ENCODE peak calls at places on chromosomes 11 and 22, in seven cellular contexts. A is CD8-positive, alpha-beta memory T cell; L is IMR-90; M is GM23338; Q is PC-9; E is CD8-positive, alpha-beta T cell; T is testis. V is an unnamed sample.

GRCh38 chr22:39232246-39232645 is 12.5 kb downstream of the PDGFB start:
- DNase-seq in M (no peak), A (no peak), Q (no peak), E (no peak), T (no peak), L (no peak), V (no peak)

GRCh38 chr11:40384991-40385390 is 1074.5 kb downstream of the LRRC4C start:
- DNase-seq in L (peak; percentile 79), E (no peak), A (no peak), M (no peak), Q (no peak), T (no peak), V (no peak)

GRCh38 chr22:30858976-30859713 is 109.4 kb downstream of the MORC2 start:
- DNase-seq in M (no peak), L (no peak), E (no peak), A (no peak), T (peak; percentile 2), Q (no peak), V (no peak)

GRCh38 chr22:49788492-49788891 is 39.2 kb downstream of the BRD1 start:
- DNase-seq in M (no peak), T (peak; percentile 58), Q (no peak), E (no peak), L (no peak), A (no peak), V (peak; percentile 53)

GRCh38 chr11:60699282-60699681 is at the start of gene MS4A8:
- DNase-seq in Q (no peak), T (no peak), A (no peak), M (no peak), L (no peak), E (no peak), V (no peak)

GRCh38 chr11:107840120-107840479 is 18.5 kb downstream of the SLC35F2 start:
- DNase-seq in A (no peak), L (no peak), M (no peak), T (no peak), E (no peak), Q (no peak), V (no peak)

GRCh38 chr11:85406841-85407240 is 220.3 kb downstream of the DLG2 start:
- DNase-seq in Q (no peak), A (no peak), L (no peak), T (no peak), M (no peak), E (no peak), V (no peak)

GRCh38 chr11:41497974-41498373 is 38.5 kb upstream of the LRRC4C start:
- DNase-seq in T (no peak), Q (no peak), M (peak; percentile 79), E (no peak), L (no peak), A (no peak), V (no peak)

GRCh38 chr11:106302416-106302815 is 225.0 kb downstream of the AASDHPPT start:
- DNase-seq in T (no peak), L (no peak), E (no peak), Q (no peak), M (no peak), A (no peak), V (no peak)

GRCh38 chr11:94740975-94741707 is 27.0 kb upstream of the AMOTL1 start:
- DNase-seq in E (no peak), Q (peak; percentile 79), T (peak; percentile 15), A (no peak), L (peak; percentile 69), M (peak; percentile 87), V (peak; percentile 39)

GRCh38 chr11:108597736-108598355 is 4.3 kb upstream of the EXPH5 start:
- DNase-seq in T (no peak), L (no peak), E (no peak), M (no peak), A (no peak), Q (no peak), V (no peak)

GRCh38 chr11:107182983-107183382 is 164.7 kb upstream of the GUCY1A2 start:
- DNase-seq in E (no peak), M (no peak), A (no peak), Q (no peak), L (no peak), T (no peak), V (no peak)

GRCh38 chr22:20965104-20965887 is 1.8 kb upstream of the AIFM3 start:
- DNase-seq in E (no peak), A (no peak), L (no peak), Q (no peak), T (no peak), M (no peak), V (no peak)

GRCh38 chr11:3859373-3859881 is 4.0 kb downstream of the STIM1 start:
- DNase-seq in M (peak; percentile 42), L (no peak), Q (no peak), E (no peak), A (no peak), T (peak; percentile 49), V (no peak)

GRCh38 chr11:108975641-108976071 is 310.8 kb downstream of the DDX10 start:
- DNase-seq in M (no peak), L (no peak), T (no peak), Q (peak; percentile 19), A (no peak), E (no peak), V (no peak)

GRCh38 chr11:65786786-65787636 is at the start of gene OVOL1:
- DNase-seq in A (peak; percentile 28), L (no peak), E (peak; percentile 23), M (peak; percentile 87), Q (peak; percentile 87), T (peak; percentile 36), V (no peak)

GRCh38 chr11:30860970-30861369 is 274.8 kb upstream of the MPPED2 start:
- DNase-seq in A (no peak), E (no peak), M (peak; percentile 26), T (no peak), Q (no peak), L (no peak), V (no peak)

GRCh38 chr11:117315285-117316196 is 515 bp downstream of the BACE1 start:
- DNase-seq in T (no peak), L (no peak), E (peak; percentile 30), M (peak; percentile 25), A (peak; percentile 10), Q (no peak), V (no peak)

GRCh38 chr22:29458551-29458950 is 20.2 kb downstream of the RFPL1 start:
- DNase-seq in A (no peak), L (no peak), M (no peak), Q (no peak), T (no peak), E (no peak), V (no peak)

GRCh38 chr22:17436382-17436951 is 67.2 kb downstream of the CECR2 start:
- DNase-seq in L (no peak), Q (no peak), A (no peak), T (no peak), M (peak; percentile 31), E (no peak), V (no peak)

GRCh38 chr11:76380161-76380976 is 563 bp downstream of the THAP12 start:
- DNase-seq in M (peak; percentile 50), L (peak; percentile 13), T (peak; percentile 54), E (peak; percentile 44), Q (no peak), A (peak; percentile 50), V (no peak)

GRCh38 chr22:30566125-30566524 is 8.3 kb downstream of the GAL3ST1 start:
- DNase-seq in A (no peak), T (no peak), M (no peak), Q (no peak), L (no peak), E (no peak), V (no peak)

GRCh38 chr22:48084041-48084748 is 1321.7 kb downstream of the TBC1D22A start:
- DNase-seq in E (no peak), Q (no peak), A (peak; percentile 10), T (no peak), M (no peak), L (no peak), V (no peak)

GRCh38 chr22:33601062-33601461 is 319.2 kb downstream of the LARGE1 start:
- DNase-seq in L (no peak), A (no peak), M (no peak), Q (no peak), T (no peak), E (no peak), V (no peak)

GRCh38 chr22:40417041-40417440 is 46.6 kb downstream of the SGSM3 start:
- DNase-seq in L (no peak), T (no peak), A (no peak), Q (no peak), M (no peak), E (no peak), V (no peak)

GRCh38 chr22:37931893-37932389 is 21.5 kb downstream of the C22orf23 start:
- DNase-seq in A (no peak), L (no peak), M (no peak), E (no peak), Q (no peak), T (peak; percentile 75), V (no peak)

GRCh38 chr22:48755332-48755949 is 1072.2 kb downstream of the BRD1 start:
- DNase-seq in Q (no peak), T (peak; percentile 9), A (no peak), M (no peak), E (no peak), L (no peak), V (no peak)

GRCh38 chr11:44789466-44789865 is 62.7 kb downstream of the TSPAN18 start:
- DNase-seq in T (no peak), E (no peak), Q (no peak), M (no peak), A (no peak), L (no peak), V (no peak)
- H3K4me1 ChIP-seq in T (no peaks in the 10 kb centered on the region), E (no peaks in the 10 kb centered on the region), Q (no peaks in the 10 kb centered on the region), M (peaks cover 25% of the 10 kb centered on the region), A (no peaks in the 10 kb centered on the region), L (peaks cover 3% of the 10 kb centered on the region), V (no peaks in the 10 kb centered on the region)

GRCh38 chr22:41826430-41827383 is 6.2 kb upstream of the SREBF2 start:
- DNase-seq in A (no peak), Q (no peak), T (no peak), M (no peak), E (no peak), L (no peak), V (no peak)
- H3K4me1 ChIP-seq in A (peaks cover 2% of the 10 kb centered on the region), Q (peaks cover 14% of the 10 kb centered on the region), T (peaks cover 22% of the 10 kb centered on the region), M (peaks cover 18% of the 10 kb centered on the region), E (no peaks in the 10 kb centered on the region), L (peaks cover 20% of the 10 kb centered on the region), V (peaks cover 7% of the 10 kb centered on the region)

GRCh38 chr11:75314771-75315438 is 36.6 kb downstream of the ARRB1 start:
- DNase-seq in E (no peak), T (no peak), M (no peak), A (no peak), L (no peak), Q (no peak), V (no peak)
- H3K4me1 ChIP-seq in E (peaks cover 7% of the 10 kb centered on the region), T (peaks cover 43% of the 10 kb centered on the region), M (peaks cover 1% of the 10 kb centered on the region), A (peaks cover 6% of the 10 kb centered on the region), L (peaks cover 13% of the 10 kb centered on the region), Q (no peaks in the 10 kb centered on the region), V (peaks cover 13% of the 10 kb centered on the region)

DNA sequence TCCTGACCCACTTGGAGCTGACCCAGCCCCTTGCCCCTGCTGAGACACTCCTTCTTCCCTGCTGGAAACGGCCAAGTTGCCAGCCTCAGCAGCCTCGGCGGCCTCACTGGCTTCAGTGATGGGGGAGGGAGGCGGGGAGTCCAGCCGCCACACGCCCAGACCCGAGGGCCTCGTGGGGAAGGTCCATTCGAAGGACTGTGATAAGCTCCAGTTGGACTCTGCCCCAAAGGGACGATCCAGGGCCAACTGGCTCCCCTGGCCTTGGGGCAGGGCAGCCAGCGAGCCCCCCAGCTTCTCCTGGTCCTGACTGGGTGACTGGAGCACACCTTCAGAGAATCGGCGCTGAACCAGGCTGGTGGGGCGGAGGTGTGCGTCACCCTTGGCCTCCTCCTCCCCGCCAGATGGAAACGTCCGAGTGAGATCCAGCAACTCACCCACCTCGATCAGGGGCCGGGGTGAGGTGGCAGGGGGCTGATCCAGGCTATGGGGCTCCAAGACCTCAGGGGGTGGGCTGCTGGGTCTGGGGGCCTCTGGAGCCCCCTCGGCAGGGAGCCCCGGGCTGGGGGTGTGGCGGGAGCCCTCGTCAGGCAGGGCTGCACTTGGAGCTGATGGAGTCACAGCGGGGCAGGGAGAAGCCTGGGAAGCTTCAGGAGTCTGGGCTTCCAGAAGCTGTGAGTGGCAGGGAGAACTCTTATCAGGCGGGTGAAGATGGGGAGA is 11.5 kb downstream of the TNKS1BP1 start:
- DNase-seq in L (no peak), Q (no peak), E (no peak), A (no peak), M (no peak), T (no peak), V (no peak)
- H3K4me1 ChIP-seq in L (peaks cover 53% of the 10 kb centered on the region), Q (peaks cover 42% of the 10 kb centered on the region), E (peaks cover 27% of the 10 kb centered on the region), A (peaks cover 8% of the 10 kb centered on the region), M (peaks cover 32% of the 10 kb centered on the region), T (peaks cover 66% of the 10 kb centered on the region), V (peaks cover 30% of the 10 kb centered on the region)